ENCODE peak calls at places on chromosomes 5 and 9, in six cellular contexts. H is activated CD4-positive, CD25-positive, alpha-beta regulatory T cell treated with anti-CD3 and anti-CD28 coated beads, Interleukin-2, amount 50 U/mL, for 72 hours; T is EL; V is effector memory CD8-positive, alpha-beta T cell; U is stimulated activated CD8-positive, alpha-beta memory T cell treated with anti-CD3 and anti-CD28 coated beads, Interleukin-4, amount 100 ng/mL, for 1 hour; M is MV-4-11. L is an unnamed sample.

GRCh38 chr5:54528633-54529032 is 11.1 kb downstream of the SNX18 start:
- DNase-seq in H (no peak), T (no peak), V (no peak), U (no peak), M (no peak), L (no peak)

GRCh38 chr9:124183772-124184171 is 74.0 kb upstream of the NEK6 start:
- DNase-seq in H (no peak), T (no peak), V (no peak), U (no peak), M (no peak), L (no peak)

GRCh38 chr5:124176692-124177091 is 569.7 kb downstream of the ZNF608 start:
- DNase-seq in H (no peak), T (no peak), V (no peak), U (no peak), M (no peak), L (no peak)

GRCh38 chr9:113425072-113425471 is 14.5 kb downstream of the C9orf43 start:
- DNase-seq in H (no peak), T (no peak), V (no peak), U (no peak), M (no peak), L (no peak)

GRCh38 chr9:124835026-124835501 is 18.2 kb upstream of the WDR38 start:
- DNase-seq in H (no peak), T (peak), V (no peak), U (no peak), M (no peak), L (no peak)

GRCh38 chr5:143572270-143572669 is 168.8 kb upstream of the NR3C1 start:
- DNase-seq in H (no peak), T (no peak), V (no peak), U (no peak), M (no peak), L (no peak)

GRCh38 chr9:106482733-106483132 is 380.2 kb upstream of the ZNF462 start:
- DNase-seq in H (no peak), T (peak), V (no peak), U (no peak), M (peak), L (no peak)

GRCh38 chr5:40798856-40799210 is 659 bp upstream of the PRKAA1 start:
- DNase-seq in H (no peak), T (no peak), V (no peak), U (no peak), M (no peak), L (no peak)

GRCh38 chr9:107242073-107243063 is 40.7 kb upstream of the RAD23B start:
- DNase-seq in H (no peak), T (peak), V (no peak), U (no peak), M (no peak), L (no peak)

GRCh38 chr5:120251898-120252297 is 212.2 kb upstream of the PRR16 start:
- DNase-seq in H (no peak), T (no peak), V (no peak), U (no peak), M (no peak), L (no peak)

GRCh38 chr5:65034782-65035181 is 266.1 kb downstream of the CWC27 start:
- DNase-seq in H (no peak), T (no peak), V (no peak), U (no peak), M (no peak), L (no peak)

GRCh38 chr5:93573627-93573974 is 7.4 kb downstream of the NR2F1-AS1 start:
- DNase-seq in H (no peak), T (no peak), V (no peak), U (no peak), M (no peak), L (no peak)